ENCODE peak calls at places on chromosomes 5 and 9, in four cellular contexts. M is MM.1S, U is cardiac muscle cell, Y is choroid plexus epithelial cell. C is an unnamed sample.

GRCh38 chr5:173391031-173391430 is 62.8 kb upstream of the STC2 start:
- DNase-seq in U (no peak), M (no peak), Y (no peak), C (no peak)

GRCh38 chr9:81374881-81375280 is 314.5 kb downstream of the TLE1 start:
- DNase-seq in Y (peak; percentile 22), U (peak; percentile 57), M (no peak), C (no peak)

GRCh38 chr9:105690742-105691141 is 3.6 kb upstream of the TMEM38B start:
- DNase-seq in U (peak; percentile 23), M (no peak), Y (peak; percentile 58), C (no peak)

GRCh38 chr5:55535199-55535905 is 588 bp upstream of the PLPP1 start:
- DNase-seq in U (no peak), Y (no peak), M (no peak), C (no peak)

GRCh38 chr5:171363846-171364245 is 23.8 kb upstream of the NPM1 start:
- DNase-seq in M (peak; percentile 60), Y (no peak), U (no peak), C (no peak)

GRCh38 chr9:107178302-107178701 is 104.8 kb upstream of the RAD23B start:
- DNase-seq in Y (no peak), M (no peak), U (no peak), C (no peak)

GRCh38 chr9:108837530-108837929 is 18.3 kb downstream of the ACTL7B start:
- DNase-seq in M (no peak), Y (no peak), U (no peak), C (no peak)

GRCh38 chr5:33692983-33693382 is 198.8 kb downstream of the ADAMTS12 start:
- DNase-seq in U (no peak), Y (peak; percentile 35), M (no peak), C (no peak)

GRCh38 chr5:167730121-167730520 is 561.3 kb upstream of the WWC1 start:
- DNase-seq in U (peak; percentile 97), M (no peak), Y (peak; percentile 94), C (no peak)

GRCh38 chr5:116837876-116838568 is 263.4 kb upstream of the SEMA6A start:
- DNase-seq in U (peak; percentile 4), M (no peak), Y (no peak), C (no peak)

GRCh38 chr5:74542477-74542876 is 98.1 kb downstream of the ENC1 start:
- DNase-seq in M (no peak), Y (peak; percentile 32), U (peak; percentile 37), C (no peak)

GRCh38 chr9:127734247-127734746 is 797 bp downstream of the TOR2A start:
- DNase-seq in U (no peak), Y (no peak), M (no peak), C (no peak)

GRCh38 chr5:64505769-64506566 is at the start of gene RGS7BP:
- DNase-seq in U (peak; percentile 62), Y (peak; percentile 53), M (no peak), C (no peak)

GRCh38 chr9:99299214-99300102 is 77.4 kb downstream of the SEC61B start:
- DNase-seq in Y (peak; percentile 67), M (no peak), U (peak; percentile 36), C (peak; percentile 9)

GRCh38 chr9:131657456-131657855 is 82.4 kb downstream of the RAPGEF1 start:
- DNase-seq in M (no peak), Y (no peak), U (no peak), C (no peak)

GRCh38 chr5:20601678-20602100 is 613.7 kb upstream of the CDH18 start:
- DNase-seq in Y (peak; percentile 61), U (peak; percentile 81), M (no peak), C (peak; percentile 22)

GRCh38 chr5:166509085-166509484 is 1782.4 kb upstream of the WWC1 start:
- DNase-seq in Y (no peak), U (peak; percentile 43), M (peak; percentile 40), C (peak; percentile 21)

GRCh38 chr5:161757223-161757622 is 71.7 kb downstream of the GABRA6 start:
- DNase-seq in U (no peak), Y (no peak), M (no peak), C (no peak)

GRCh38 chr5:161745392-161745791 is 59.9 kb downstream of the GABRA6 start:
- DNase-seq in Y (no peak), M (no peak), U (no peak), C (no peak)

DNA sequence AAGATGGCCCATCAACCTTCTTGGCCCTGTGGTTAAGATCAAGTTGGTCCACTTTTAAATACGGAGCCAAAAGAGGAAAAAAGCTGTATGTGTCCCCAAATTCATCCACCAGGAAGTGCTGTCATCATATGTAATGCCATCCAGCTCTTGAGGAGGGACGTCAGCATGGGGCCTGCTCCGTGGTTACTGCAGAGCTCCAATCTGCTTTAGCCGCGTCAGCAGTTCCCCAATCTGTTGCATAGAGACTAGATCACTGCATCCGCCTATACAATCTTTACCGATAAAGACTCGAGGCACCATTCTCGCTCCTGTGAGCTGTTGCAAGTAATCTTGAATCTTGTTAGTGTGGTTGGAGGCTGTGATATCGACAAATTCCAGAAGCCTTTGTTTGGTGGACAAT is 65.7 kb downstream of the GABRA6 start:
- DNase-seq in M (no peak), U (no peak), Y (no peak), C (no peak)
- H3K4me3 ChIP-seq in M (no peak overlapping the region), U (no peak overlapping the region), Y (no peak overlapping the region), C (no peak overlapping the region)

DNA sequence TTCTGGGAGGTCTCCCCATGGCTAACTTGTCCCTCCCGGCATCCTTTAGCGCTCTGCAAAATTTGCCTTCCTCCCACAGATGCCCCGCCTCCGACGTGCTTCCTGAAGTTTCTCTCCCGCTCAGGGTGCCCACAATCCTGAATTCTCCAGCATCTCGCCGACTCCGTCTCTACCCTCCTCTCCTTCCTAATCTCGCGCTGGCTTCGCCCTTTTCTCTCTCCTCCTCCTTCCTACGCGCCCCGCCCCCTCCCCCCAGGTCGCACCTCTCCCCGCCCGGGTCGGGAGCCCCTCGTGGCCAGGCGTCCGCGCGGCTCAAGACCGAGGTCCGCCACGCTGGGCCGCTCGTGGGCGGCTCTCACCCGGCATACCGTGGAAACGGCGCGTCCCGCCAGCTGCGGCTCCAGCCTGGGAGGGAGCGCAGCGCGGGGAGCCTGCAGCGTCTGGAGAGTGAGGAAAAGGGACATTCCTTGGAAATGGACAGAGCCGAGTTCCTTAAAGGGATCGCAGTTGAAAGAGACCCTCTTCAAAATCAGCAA is 4.8 kb upstream of the IRX2 start:
- DNase-seq in U (peak; percentile 15), Y (no peak), M (no peak), C (no peak)
- H3K4me3 ChIP-seq in U (peak overlapping the region; percentile 53), Y (peak overlapping the region; percentile 11), M (no peak overlapping the region), C (no peak overlapping the region)

DNA sequence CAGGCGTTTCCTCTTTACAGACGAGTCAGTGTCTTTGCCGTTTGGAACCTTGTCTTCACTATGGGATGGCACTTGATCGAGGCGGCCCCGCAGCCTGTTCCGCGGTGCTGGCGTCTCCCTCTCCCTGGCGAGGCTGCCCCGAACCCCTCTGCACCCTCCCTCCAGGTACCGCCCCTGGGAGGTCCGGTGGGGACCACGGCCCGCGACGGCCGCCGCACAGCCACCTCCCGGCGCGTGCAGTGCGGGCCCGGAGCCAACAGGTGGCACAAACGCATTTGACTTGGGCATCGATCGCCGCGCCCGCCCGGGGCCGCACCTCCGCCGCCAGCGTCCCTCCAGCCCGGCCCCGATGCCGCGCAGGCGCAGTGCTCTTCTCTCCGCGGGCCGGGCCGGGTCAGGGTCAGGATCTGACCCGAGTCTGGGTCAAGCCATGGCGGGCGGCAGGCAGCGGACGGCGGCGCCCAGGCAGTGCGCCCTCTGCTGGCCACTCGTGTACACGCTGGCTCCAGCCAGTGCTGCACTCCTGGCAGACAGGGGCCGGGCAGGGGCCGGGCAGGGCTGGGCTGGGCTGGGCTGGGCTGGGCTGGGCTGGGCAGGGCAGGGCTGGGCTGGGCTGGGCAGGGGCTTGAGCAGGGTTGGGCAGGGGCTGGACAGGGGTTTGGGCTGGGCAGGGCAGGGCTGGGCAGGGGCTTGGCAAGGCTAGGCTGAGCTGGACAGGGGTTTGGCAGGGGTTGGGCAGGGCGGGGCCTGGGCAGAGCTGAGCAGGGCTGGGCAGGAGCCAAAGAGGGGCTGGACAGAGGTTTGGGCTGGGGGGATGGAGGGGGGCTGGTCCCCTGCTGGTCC is 155.8 kb upstream of the IRX4 start:
- DNase-seq in Y (peak; percentile 47), M (peak; percentile 84), U (peak; percentile 46), C (peak; percentile 22)
- H3K4me3 ChIP-seq in Y (peak overlapping the region; percentile 26), M (peak overlapping the region; percentile 60), U (peak overlapping the region; percentile 31), C (peak overlapping the region; percentile 53)

DNA sequence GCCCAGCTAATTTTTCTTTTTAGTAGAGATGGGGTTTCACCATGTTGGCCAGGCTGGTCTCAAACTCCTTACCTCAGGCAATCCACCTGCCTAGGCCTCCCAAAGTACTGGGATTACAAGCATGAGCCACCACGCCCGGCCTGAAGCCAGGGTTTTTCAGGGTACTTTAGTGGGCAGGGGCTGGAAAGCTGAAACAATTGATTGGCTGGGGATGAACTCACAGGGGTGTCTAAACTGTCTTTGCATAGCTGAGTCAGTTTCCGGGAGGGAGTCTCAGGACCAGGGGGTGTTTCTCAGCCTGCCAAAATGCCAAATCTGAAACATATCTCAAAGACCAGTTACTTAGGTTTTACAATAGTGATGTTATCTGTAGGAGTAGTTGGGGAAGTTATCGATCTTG is 46.1 kb downstream of the PRUNE2 start:
- DNase-seq in M (no peak), Y (no peak), U (no peak), C (no peak)
- H3K4me3 ChIP-seq in M (no peak overlapping the region), Y (no peak overlapping the region), U (no peak overlapping the region), C (no peak overlapping the region)

GRCh38 chr9:133251773-133252172 is 23.2 kb downstream of the ABO start:
- DNase-seq in Y (no peak), M (no peak), U (no peak), C (no peak)
- H3K4me3 ChIP-seq in Y (no peak overlapping the region), M (no peak overlapping the region), U (no peak overlapping the region), C (no peak overlapping the region)

GRCh38 chr5:14149672-14150053 is 6.5 kb downstream of the TRIO start:
- DNase-seq in Y (no peak), U (no peak), M (no peak), C (no peak)
- H3K4me3 ChIP-seq in Y (no peak overlapping the region), U (no peak overlapping the region), M (no peak overlapping the region), C (no peak overlapping the region)

GRCh38 chr5:103211858-103212500 is 46.6 kb upstream of the MACIR start:
- DNase-seq in Y (peak; percentile 39), U (no peak), M (peak; percentile 87), C (no peak)
- H3K4me3 ChIP-seq in Y (no peak overlapping the region), U (no peak overlapping the region), M (peak overlapping the region; percentile 33), C (no peak overlapping the region)

C was measured in Jurkat, Clone E6-1.